ENCODE peak calls at places on chromosomes 16 and 17, in six cellular contexts. O is stomach, L is ovary, V is aorta, N is psoas muscle, E is heart right ventricle. Q is an unnamed sample.

GRCh38 chr17:63035695-63036094 is 69.7 kb downstream of the TANC2 start:
- DNase-seq in O (no peak), L (no peak), V (no peak), N (no peak), E (no peak), Q (no peak)

GRCh38 chr17:65013613-65014391 is 42.7 kb downstream of the GNA13 start:
- DNase-seq in O (no peak), L (no peak), V (no peak), N (no peak), E (no peak), Q (no peak)

GRCh38 chr16:11160676-11161115 is 95.3 kb downstream of the SOCS1 start:
- DNase-seq in O (no peak), L (no peak), V (no peak), N (no peak), E (no peak), Q (no peak)

GRCh38 chr17:22310717-22311686 is 618.7 kb downstream of the KCNJ18 start:
- DNase-seq in O (no peak), L (no peak), V (no peak), N (no peak), E (peak; percentile 17), Q (no peak)

GRCh38 chr17:76726231-76726765 is at the start of gene JMJD6:
- DNase-seq in O (peak; percentile 97), L (peak; percentile 97), V (peak; percentile 98), N (peak; percentile 99), E (peak; percentile 97), Q (peak; percentile 97)

GRCh38 chr17:4130715-4131114 is 12.1 kb downstream of the ZZEF1 start:
- DNase-seq in O (no peak), L (no peak), V (peak; percentile 65), N (no peak), E (peak; percentile 17), Q (no peak)

GRCh38 chr16:69105501-69106361 is at the start of gene HAS3:
- DNase-seq in O (peak; percentile 65), L (peak; percentile 65), V (peak; percentile 57), N (peak; percentile 78), E (no peak), Q (no peak)

GRCh38 chr17:44159519-44160210 is 10.8 kb upstream of the ASB16 start:
- DNase-seq in O (no peak), L (no peak), V (no peak), N (no peak), E (no peak), Q (no peak)

GRCh38 chr17:27937026-27937546 is 43.9 kb upstream of the LYRM9 start:
- DNase-seq in O (no peak), L (no peak), V (no peak), N (no peak), E (no peak), Q (no peak)

GRCh38 chr17:42980766-42981397 is 517 bp downstream of the RUNDC1 start:
- DNase-seq in O (peak; percentile 61), L (peak; percentile 55), V (peak; percentile 59), N (peak; percentile 69), E (peak; percentile 27), Q (peak; percentile 69)

GRCh38 chr16:82368041-82368440 is 198.0 kb upstream of the MPHOSPH6 start:
- DNase-seq in O (peak; percentile 66), L (no peak), V (peak; percentile 53), N (peak; percentile 59), E (peak; percentile 64), Q (no peak)

GRCh38 chr17:29155235-29155965 is 24.8 kb downstream of the MYO18A start:
- DNase-seq in O (peak; percentile 65), L (no peak), V (peak; percentile 79), N (peak; percentile 69), E (no peak), Q (peak; percentile 88)

GRCh38 chr17:49730078-49730786 is 22.5 kb upstream of the SLC35B1 start:
- DNase-seq in O (peak; percentile 55), L (peak; percentile 93), V (peak; percentile 84), N (peak; percentile 86), E (peak; percentile 93), Q (no peak)

GRCh38 chr17:39702901-39703893 is 3.3 kb downstream of the ERBB2 start:
- DNase-seq in O (no peak), L (no peak), V (peak; percentile 16), N (no peak), E (no peak), Q (no peak)

GRCh38 chr17:30344283-30345088 is 10.6 kb upstream of the TMIGD1 start:
- DNase-seq in O (peak; percentile 71), L (peak; percentile 50), V (no peak), N (no peak), E (peak; percentile 56), Q (no peak)

GRCh38 chr17:11986179-11986938 is 10.9 kb downstream of the ZNF18 start:
- DNase-seq in O (no peak), L (no peak), V (no peak), N (no peak), E (peak; percentile 28), Q (no peak)

GRCh38 chr17:11979795-11980194 is 17.5 kb downstream of the ZNF18 start:
- DNase-seq in O (no peak), L (no peak), V (no peak), N (no peak), E (no peak), Q (no peak)

GRCh38 chr17:11981862-11982261 is 15.4 kb downstream of the ZNF18 start:
- DNase-seq in O (no peak), L (no peak), V (no peak), N (no peak), E (no peak), Q (no peak)

DNA sequence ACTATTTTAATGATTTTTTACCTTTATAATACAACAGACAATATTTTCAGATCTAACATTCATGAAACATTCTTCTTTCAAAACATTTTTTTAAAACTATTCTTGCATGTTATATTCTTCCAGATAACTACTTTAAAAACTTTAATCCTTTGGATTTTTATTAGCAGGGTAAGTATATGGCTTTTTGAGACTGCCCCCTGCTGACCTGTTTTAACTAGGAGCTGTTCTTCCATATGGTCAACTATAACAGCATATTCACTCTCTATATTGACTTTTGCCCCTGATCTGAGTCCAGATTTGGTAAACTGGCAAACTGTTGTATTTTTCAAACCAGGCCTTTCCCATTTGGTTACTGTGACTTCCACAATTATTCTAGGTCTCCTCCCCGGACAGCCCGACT is 16.5 kb downstream of the ZNF18 start:
- DNase-seq in O (no peak), L (no peak), V (no peak), N (no peak), E (no peak), Q (no peak)
- H3K36me3 ChIP-seq in O (peaks cover 32% of the 10 kb centered on the region), L (no peaks in the 10 kb centered on the region), V (peaks cover 12% of the 10 kb centered on the region), N (peaks cover 72% of the 10 kb centered on the region), E (peaks cover 32% of the 10 kb centered on the region), Q (peaks cover 40% of the 10 kb centered on the region)

GRCh38 chr17:78415821-78416301 is 37.4 kb downstream of the PGS1 start:
- DNase-seq in O (no peak), L (no peak), V (no peak), N (no peak), E (no peak), Q (no peak)
- H3K27ac ChIP-seq in O (no peak overlapping the region), L (no peak overlapping the region), V (no peak overlapping the region), N (peak overlapping the region; percentile 75), E (peak overlapping the region; percentile 88), Q (no peak overlapping the region)

DNA sequence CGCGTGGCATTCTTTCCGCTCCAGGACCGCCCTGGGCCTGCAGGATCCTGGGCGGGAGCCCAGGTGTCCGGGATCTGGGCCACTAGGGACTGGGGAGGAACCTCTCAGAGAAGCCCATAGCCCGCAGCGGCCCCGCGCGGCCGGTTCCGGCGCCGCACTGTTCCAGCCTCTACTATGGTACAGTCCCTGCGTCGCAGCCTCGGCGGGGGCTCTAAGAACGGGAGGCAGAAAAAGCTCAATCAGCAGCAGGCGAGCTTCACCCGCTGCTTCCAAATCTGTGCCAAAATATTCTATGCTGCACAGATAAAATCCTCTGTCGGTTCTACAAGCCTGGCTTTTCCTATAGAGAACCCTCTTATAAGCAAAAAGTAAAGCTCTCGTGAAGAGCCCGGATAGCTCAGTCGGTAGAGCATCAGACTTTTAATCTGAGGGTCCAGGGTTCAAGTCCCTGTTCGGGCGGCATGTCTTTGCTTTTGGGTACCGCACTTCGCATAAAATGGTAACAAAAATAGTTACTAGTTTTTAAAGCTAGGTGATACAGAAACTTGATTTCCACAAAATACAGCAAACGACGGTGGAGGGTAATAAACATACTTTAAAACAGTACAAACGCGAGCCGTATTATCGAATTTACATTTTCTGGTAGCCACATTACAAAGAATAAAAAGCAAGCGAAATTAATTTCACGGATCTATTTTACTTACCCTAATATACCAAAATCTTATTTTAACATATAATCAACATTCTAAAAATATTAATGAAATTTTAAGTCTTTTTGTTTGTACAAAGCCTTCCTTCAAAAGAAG is 658 bp upstream of the ALOXE3 start:
- DNase-seq in O (peak; percentile 93), L (peak; percentile 92), V (peak; percentile 90), N (peak; percentile 94), E (peak; percentile 89), Q (no peak)
- H3K27me3 ChIP-seq in O (peaks cover 73% of the 10 kb centered on the region), L (no peaks in the 10 kb centered on the region), V (no peaks in the 10 kb centered on the region), N (no peaks in the 10 kb centered on the region), E (peaks cover 45% of the 10 kb centered on the region), Q (no peaks in the 10 kb centered on the region)

GRCh38 chr16:89693931-89694783 is 7.3 kb downstream of the SPATA2L start:
- DNase-seq in O (no peak), L (no peak), V (no peak), N (peak; percentile 49), E (no peak), Q (peak; percentile 70)
- H3K36me3 ChIP-seq in O (peaks cover 34% of the 10 kb centered on the region), L (no peaks in the 10 kb centered on the region), V (no peaks in the 10 kb centered on the region), N (peaks cover 64% of the 10 kb centered on the region), E (peaks cover 10% of the 10 kb centered on the region), Q (peaks cover 60% of the 10 kb centered on the region)

Q was measured in RWPE2.